ENCODE peak calls at places on chromosomes 16 and 17, in six cellular contexts. One of them, this sample, is unnamed.

GRCh38 chr17:44828919-44829557 is 1.0 kb downstream of the GJC1 start:
- DNase-seq in H1: no peak
- DNase-seq in GM12878: no peak
- DNase-seq in K562: no peak
- DNase-seq in SK-N-SH: no peak
- DNase-seq in HCT116: no peak
- DNase-seq in this sample: no peak

GRCh38 chr17:77435272-77436057 is 294.7 kb downstream of the SEC14L1 start:
- DNase-seq in K562: no peak
- DNase-seq in SK-N-SH: no peak
- DNase-seq in GM12878: no peak
- DNase-seq in H1: no peak
- DNase-seq in HCT116: no peak
- DNase-seq in this sample: no peak

GRCh38 chr16:75288596-75289120 is 37.2 kb upstream of the BCAR1 start:
- DNase-seq in H1: no peak
- DNase-seq in GM12878: peak
- DNase-seq in K562: no peak
- DNase-seq in HCT116: no peak
- DNase-seq in SK-N-SH: no peak
- DNase-seq in this sample: no peak

GRCh38 chr16:17474572-17474971 is 3.8 kb upstream of the XYLT1 start:
- DNase-seq in HCT116: no peak
- DNase-seq in GM12878: no peak
- DNase-seq in H1: no peak
- DNase-seq in SK-N-SH: no peak
- DNase-seq in K562: no peak
- DNase-seq in this sample: no peak

GRCh38 chr17:62804822-62805221 is 3.3 kb downstream of the MARCHF10 start:
- DNase-seq in HCT116: no peak
- DNase-seq in K562: no peak
- DNase-seq in H1: no peak
- DNase-seq in GM12878: no peak
- DNase-seq in SK-N-SH: no peak
- DNase-seq in this sample: peak

GRCh38 chr17:63440127-63440769 is 5.9 kb downstream of the CYB561 start:
- DNase-seq in K562: no peak
- DNase-seq in SK-N-SH: peak
- DNase-seq in GM12878: no peak
- DNase-seq in H1: no peak
- DNase-seq in HCT116: no peak
- DNase-seq in this sample: no peak

GRCh38 chr17:48162946-48163506 is 55.5 kb downstream of the SNX11 start:
- DNase-seq in SK-N-SH: no peak
- DNase-seq in H1: no peak
- DNase-seq in HCT116: no peak
- DNase-seq in GM12878: no peak
- DNase-seq in K562: no peak
- DNase-seq in this sample: no peak

GRCh38 chr16:57480127-57480753 is 6.1 kb downstream of the DOK4 start:
- DNase-seq in GM12878: no peak
- DNase-seq in HCT116: no peak
- DNase-seq in SK-N-SH: peak
- DNase-seq in H1: no peak
- DNase-seq in K562: peak
- DNase-seq in this sample: no peak

GRCh38 chr17:50209472-50210248 is 8.2 kb upstream of the COL1A1 start:
- DNase-seq in H1: no peak
- DNase-seq in SK-N-SH: peak
- DNase-seq in K562: peak
- DNase-seq in HCT116: no peak
- DNase-seq in GM12878: no peak
- DNase-seq in this sample: no peak

GRCh38 chr17:1029196-1029911 is 32.4 kb downstream of the TIMM22 start:
- DNase-seq in H1: no peak
- DNase-seq in SK-N-SH: no peak
- DNase-seq in K562: no peak
- DNase-seq in HCT116: no peak
- DNase-seq in GM12878: no peak
- DNase-seq in this sample: no peak

GRCh38 chr17:46964315-46965265 is 14.5 kb downstream of the RPRML start:
- DNase-seq in GM12878: no peak
- DNase-seq in HCT116: no peak
- DNase-seq in H1: no peak
- DNase-seq in SK-N-SH: no peak
- DNase-seq in K562: peak
- DNase-seq in this sample: peak

GRCh38 chr16:52547001-52547833 is at the start of gene TOX3:
- DNase-seq in GM12878: no peak
- DNase-seq in HCT116: no peak
- DNase-seq in H1: no peak
- DNase-seq in K562: no peak
- DNase-seq in SK-N-SH: peak
- DNase-seq in this sample: no peak

GRCh38 chr17:18191071-18191667 is 7.5 kb downstream of the ALKBH5 start:
- DNase-seq in SK-N-SH: no peak
- DNase-seq in GM12878: no peak
- DNase-seq in H1: no peak
- DNase-seq in HCT116: no peak
- DNase-seq in K562: no peak
- DNase-seq in this sample: no peak

GRCh38 chr16:68737046-68737729 is at the start of gene CDH1:
- DNase-seq in K562: no peak
- DNase-seq in H1: peak
- DNase-seq in SK-N-SH: peak
- DNase-seq in GM12878: no peak
- DNase-seq in HCT116: peak
- DNase-seq in this sample: peak

GRCh38 chr16:89100601-89101302 is 7.1 kb downstream of the ACSF3 start:
- DNase-seq in SK-N-SH: no peak
- DNase-seq in K562: no peak
- DNase-seq in GM12878: no peak
- DNase-seq in H1: no peak
- DNase-seq in HCT116: no peak
- DNase-seq in this sample: no peak

GRCh38 chr16:89696598-89697128 is 4.8 kb downstream of the SPATA2L start:
- DNase-seq in H1: no peak
- DNase-seq in HCT116: no peak
- DNase-seq in K562: peak
- DNase-seq in GM12878: no peak
- DNase-seq in SK-N-SH: peak
- DNase-seq in this sample: no peak

GRCh38 chr16:65312071-65312470 is 190.2 kb upstream of the CDH11 start:
- DNase-seq in K562: no peak
- DNase-seq in SK-N-SH: no peak
- DNase-seq in H1: no peak
- DNase-seq in HCT116: no peak
- DNase-seq in GM12878: no peak
- DNase-seq in this sample: no peak

GRCh38 chr17:41650794-41651624 is 26.6 kb upstream of the KRT17 start:
- DNase-seq in K562: no peak
- DNase-seq in H1: no peak
- DNase-seq in GM12878: no peak
- DNase-seq in HCT116: no peak
- DNase-seq in SK-N-SH: no peak
- DNase-seq in this sample: no peak

GRCh38 chr17:28745777-28746473 is 2.1 kb downstream of the TRAF4 start:
- DNase-seq in K562: no peak
- DNase-seq in GM12878: no peak
- DNase-seq in H1: no peak
- DNase-seq in SK-N-SH: no peak
- DNase-seq in HCT116: no peak
- DNase-seq in this sample: no peak

GRCh38 chr17:43018008-43018853 is 4.0 kb downstream of the VAT1 start:
- DNase-seq in GM12878: no peak
- DNase-seq in K562: no peak
- DNase-seq in HCT116: no peak
- DNase-seq in H1: no peak
- DNase-seq in SK-N-SH: peak
- DNase-seq in this sample: no peak

GRCh38 chr16:6864244-6864643 is 468.4 kb upstream of the RBFOX1 start:
- DNase-seq in SK-N-SH: no peak
- DNase-seq in K562: no peak
- DNase-seq in H1: no peak
- DNase-seq in HCT116: no peak
- DNase-seq in GM12878: no peak
- DNase-seq in this sample: no peak

GRCh38 chr16:46852130-46852529 is 21.1 kb upstream of the C16orf87 start:
- DNase-seq in HCT116: no peak
- DNase-seq in GM12878: no peak
- DNase-seq in H1: no peak
- DNase-seq in SK-N-SH: no peak
- DNase-seq in K562: no peak
- DNase-seq in this sample: no peak

GRCh38 chr17:43717913-43718312 is 40.7 kb downstream of the SOST start:
- DNase-seq in H1: no peak
- DNase-seq in HCT116: no peak
- DNase-seq in K562: no peak
- DNase-seq in GM12878: no peak
- DNase-seq in SK-N-SH: no peak
- DNase-seq in this sample: no peak

GRCh38 chr16:53904533-53904932 is 200.6 kb downstream of the FTO start:
- DNase-seq in SK-N-SH: no peak
- DNase-seq in HCT116: no peak
- DNase-seq in K562: no peak
- DNase-seq in GM12878: no peak
- DNase-seq in H1: no peak
- DNase-seq in this sample: no peak

GRCh38 chr17:43570518-43570928 is 24.4 kb upstream of the ETV4 start:
- DNase-seq in GM12878: no peak
- DNase-seq in SK-N-SH: no peak
- DNase-seq in K562: no peak
- DNase-seq in HCT116: no peak
- DNase-seq in H1: no peak
- DNase-seq in this sample: no peak

GRCh38 chr16:19589771-19590302 is 34.3 kb downstream of the VPS35L start:
- DNase-seq in GM12878: no peak
- DNase-seq in H1: no peak
- DNase-seq in K562: no peak
- DNase-seq in HCT116: no peak
- DNase-seq in SK-N-SH: no peak
- DNase-seq in this sample: no peak

GRCh38 chr16:19588661-19589060 is 33.2 kb downstream of the VPS35L start:
- DNase-seq in HCT116: no peak
- DNase-seq in H1: no peak
- DNase-seq in GM12878: no peak
- DNase-seq in SK-N-SH: no peak
- DNase-seq in K562: no peak
- DNase-seq in this sample: no peak

GRCh38 chr16:19583665-19584300 is 28.3 kb downstream of the VPS35L start:
- DNase-seq in HCT116: peak
- DNase-seq in SK-N-SH: peak
- DNase-seq in K562: peak
- DNase-seq in H1: no peak
- DNase-seq in GM12878: no peak
- DNase-seq in this sample: no peak

GRCh38 chr16:19589106-19589505 is 33.6 kb downstream of the VPS35L start:
- DNase-seq in GM12878: no peak
- DNase-seq in SK-N-SH: no peak
- DNase-seq in HCT116: no peak
- DNase-seq in H1: no peak
- DNase-seq in K562: no peak
- DNase-seq in this sample: no peak
- TF ChIP-seq JUND in GM12878: no peak
- TF ChIP-seq JUND in SK-N-SH: no peak
- TF ChIP-seq JUND in HCT116: no peak
- TF ChIP-seq JUND in H1: no peak
- TF ChIP-seq JUND in K562: no peak
- TF ChIP-seq JUND in this sample: no peak

DNA sequence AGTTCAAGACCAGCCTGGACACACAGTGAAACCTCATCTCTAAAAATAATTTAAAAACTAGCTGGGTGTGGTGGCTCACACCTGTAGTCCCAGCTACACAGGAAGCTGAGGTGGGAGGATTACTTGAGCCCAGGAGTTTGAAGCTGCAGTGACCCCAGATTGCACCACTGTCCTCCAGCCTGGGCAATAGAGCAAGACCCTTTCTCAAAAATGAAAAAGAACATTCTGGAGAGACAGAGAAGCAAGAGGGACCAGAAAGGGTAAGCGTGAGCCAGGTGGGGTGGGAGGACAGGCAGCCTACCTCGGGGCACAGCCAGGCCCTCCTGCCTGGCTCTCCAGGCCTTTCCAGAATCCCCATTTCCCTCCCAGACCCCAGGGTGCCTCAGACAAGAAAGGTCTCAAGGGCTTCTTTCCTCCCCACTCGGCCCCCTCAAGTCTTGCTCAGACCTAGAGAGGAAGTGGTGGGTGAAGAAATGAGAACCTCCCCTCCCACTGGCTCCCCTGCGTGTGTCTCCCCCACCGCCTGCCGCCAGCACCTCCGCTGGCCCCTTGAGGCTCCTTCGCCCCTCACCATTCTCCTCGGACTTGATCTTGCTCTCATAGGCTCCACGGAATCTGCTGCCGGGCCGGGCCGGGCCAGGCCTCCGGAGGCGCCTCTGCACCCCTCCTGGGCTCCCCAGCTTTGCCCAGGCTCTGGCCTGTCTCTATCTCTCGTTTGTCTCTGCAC is 501 bp downstream of the C16orf54 start:
- DNase-seq in GM12878: no peak
- DNase-seq in H1: no peak
- DNase-seq in K562: no peak
- DNase-seq in HCT116: no peak
- DNase-seq in SK-N-SH: no peak
- DNase-seq in this sample: no peak
- TF ChIP-seq JUND in GM12878: no peak
- TF ChIP-seq JUND in H1: no peak
- TF ChIP-seq JUND in K562: no peak
- TF ChIP-seq JUND in HCT116: no peak
- TF ChIP-seq JUND in SK-N-SH: no peak
- TF ChIP-seq JUND in this sample: no peak

GRCh38 chr17:79845601-79845949 is 6.3 kb upstream of the CBX4 start:
- DNase-seq in SK-N-SH: no peak
- DNase-seq in GM12878: no peak
- DNase-seq in HCT116: no peak
- DNase-seq in H1: no peak
- DNase-seq in K562: peak
- DNase-seq in this sample: no peak

GRCh38 chr17:79843475-79843916 is 4.3 kb upstream of the CBX4 start:
- DNase-seq in K562: no peak
- DNase-seq in SK-N-SH: no peak
- DNase-seq in GM12878: no peak
- DNase-seq in H1: no peak
- DNase-seq in HCT116: no peak
- DNase-seq in this sample: no peak

GRCh38 chr17:79842656-79843474 is 3.6 kb upstream of the CBX4 start:
- DNase-seq in K562: no peak
- DNase-seq in GM12878: no peak
- DNase-seq in H1: no peak
- DNase-seq in SK-N-SH: peak
- DNase-seq in HCT116: no peak
- DNase-seq in this sample: no peak

GRCh38 chr17:79844869-79845600 is 5.8 kb upstream of the CBX4 start:
- DNase-seq in K562: peak
- DNase-seq in HCT116: no peak
- DNase-seq in SK-N-SH: peak
- DNase-seq in H1: no peak
- DNase-seq in GM12878: no peak
- DNase-seq in this sample: peak

GRCh38 chr17:79843917-79844815 is 4.9 kb upstream of the CBX4 start:
- DNase-seq in K562: no peak
- DNase-seq in HCT116: no peak
- DNase-seq in H1: no peak
- DNase-seq in SK-N-SH: peak
- DNase-seq in GM12878: no peak
- DNase-seq in this sample: peak
- TF ChIP-seq JUND in K562: no peak
- TF ChIP-seq JUND in HCT116: no peak
- TF ChIP-seq JUND in H1: no peak
- TF ChIP-seq JUND in SK-N-SH: no peak
- TF ChIP-seq JUND in GM12878: no peak
- TF ChIP-seq JUND in this sample: no peak

GRCh38 chr16:82990155-82990554 is 363.4 kb downstream of the CDH13 start:
- DNase-seq in SK-N-SH: no peak
- DNase-seq in GM12878: no peak
- DNase-seq in K562: no peak
- DNase-seq in H1: no peak
- DNase-seq in HCT116: no peak
- DNase-seq in this sample: no peak
- TF ChIP-seq JUND in SK-N-SH: peak
- TF ChIP-seq JUND in GM12878: no peak
- TF ChIP-seq JUND in K562: no peak
- TF ChIP-seq JUND in H1: no peak
- TF ChIP-seq JUND in HCT116: no peak
- TF ChIP-seq JUND in this sample: no peak